ENCODE peak calls at places on chromosome 17, in six cellular contexts. G is endothelial cell of umbilical vein, E is K562, Q is HepG2, I is A549, J is GM12878. V is an unnamed sample.

GRCh38 chr17:6461792-6462524 is 17.7 kb downstream of the PIMREG start:
- DNase-seq in I (no peak), J (no peak), Q (no peak), E (no peak), G (no peak), V (no peak)

GRCh38 chr17:28908640-28909098 is 5.8 kb upstream of the DHRS13 start:
- DNase-seq in G (peak), I (no peak), J (no peak), Q (peak), E (no peak), V (no peak)

GRCh38 chr17:45048795-45049563 is 2.5 kb downstream of the DCAKD start:
- DNase-seq in G (no peak), E (no peak), Q (peak), J (no peak), I (peak), V (no peak)

GRCh38 chr17:20925954-20926353 is 116.9 kb downstream of the USP22 start:
- DNase-seq in I (no peak), G (no peak), E (no peak), Q (no peak), J (no peak), V (no peak)

GRCh38 chr17:15406081-15406480 is 61.3 kb downstream of the CDRT4 start:
- DNase-seq in I (no peak), Q (no peak), J (no peak), E (no peak), G (peak), V (no peak)

GRCh38 chr17:4898927-4899326 is 409 bp upstream of the C17orf107 start:
- DNase-seq in G (no peak), E (no peak), I (no peak), J (no peak), Q (no peak), V (no peak)

GRCh38 chr17:44916781-44917241 is 1.5 kb upstream of the GFAP start:
- DNase-seq in G (peak), E (no peak), J (no peak), Q (no peak), I (no peak), V (no peak)

GRCh38 chr17:80859004-80859941 is 132.4 kb upstream of the CHMP6 start:
- DNase-seq in E (no peak), Q (no peak), J (no peak), G (peak), I (peak), V (no peak)

GRCh38 chr17:73393381-73393780 is 81.6 kb upstream of the CDC42EP4 start:
- DNase-seq in Q (no peak), J (no peak), I (no peak), G (no peak), E (no peak), V (no peak)

GRCh38 chr17:47204722-47205418 is 4.3 kb upstream of the MYL4 start:
- DNase-seq in I (no peak), Q (no peak), J (peak), E (no peak), G (no peak), V (peak)
- H3K4me3 ChIP-seq in I (no peak), Q (no peak), J (peak), E (no peak), G (no peak), V (no peak)

GRCh38 chr17:66932295-66932694 is 32.2 kb upstream of the CACNG4 start:
- DNase-seq in E (no peak), G (no peak), I (no peak), Q (no peak), J (no peak), V (no peak)

GRCh38 chr17:66934040-66934439 is 30.5 kb upstream of the CACNG4 start:
- DNase-seq in J (no peak), Q (no peak), G (no peak), I (no peak), E (no peak), V (no peak)

GRCh38 chr17:66939461-66940114 is 24.9 kb upstream of the CACNG4 start:
- DNase-seq in G (no peak), E (no peak), I (no peak), Q (no peak), J (no peak), V (no peak)

GRCh38 chr17:66938656-66939055 is 25.9 kb upstream of the CACNG4 start:
- DNase-seq in E (no peak), Q (no peak), G (no peak), J (no peak), I (no peak), V (no peak)

DNA sequence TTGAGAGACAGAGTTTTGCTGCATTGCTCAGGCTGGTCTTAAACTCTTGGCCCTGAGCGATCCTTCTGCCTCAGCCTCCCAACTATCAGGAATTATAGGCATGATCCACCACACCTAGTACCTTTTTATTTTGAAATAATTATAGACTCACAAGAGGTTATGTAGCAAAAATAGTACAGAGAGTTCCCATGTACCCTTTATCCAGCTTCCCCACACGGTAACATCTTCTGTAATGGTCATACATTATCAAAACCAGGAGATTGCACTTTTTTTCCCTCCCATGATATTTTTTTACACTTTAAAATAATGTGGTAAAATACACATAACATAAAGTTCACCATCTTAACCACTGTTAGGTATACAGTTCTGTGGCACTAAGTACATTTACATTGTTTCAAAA is 28.8 kb upstream of the CACNG4 start:
- DNase-seq in J (no peak), Q (no peak), I (no peak), E (no peak), G (no peak), V (no peak)
- TF ChIP-seq MAX in J (no peak), Q (no peak), I (no peak), E (no peak), G (no peak), V (no peak)

GRCh38 chr17:13417551-13417950 is 184.2 kb downstream of the HS3ST3A1 start:
- DNase-seq in I (no peak), J (no peak), E (no peak), G (no peak), Q (no peak), V (no peak)

GRCh38 chr17:13421581-13421980 is 180.1 kb downstream of the HS3ST3A1 start:
- DNase-seq in Q (no peak), G (no peak), J (no peak), E (no peak), I (no peak), V (no peak)

GRCh38 chr17:13419676-13420075 is 182.1 kb downstream of the HS3ST3A1 start:
- DNase-seq in E (no peak), Q (no peak), I (no peak), G (no peak), J (no peak), V (peak)

GRCh38 chr17:13418891-13419290 is 182.8 kb downstream of the HS3ST3A1 start:
- DNase-seq in G (no peak), E (no peak), Q (no peak), J (no peak), I (no peak), V (no peak)

GRCh38 chr17:13420294-13421277 is 181.1 kb downstream of the HS3ST3A1 start:
- DNase-seq in I (peak), Q (peak), J (no peak), E (no peak), G (no peak), V (peak)
- TF ChIP-seq MYC in I (peak), Q (no peak), J (no peak), E (no peak), G (no peak), V (peak)

DNA sequence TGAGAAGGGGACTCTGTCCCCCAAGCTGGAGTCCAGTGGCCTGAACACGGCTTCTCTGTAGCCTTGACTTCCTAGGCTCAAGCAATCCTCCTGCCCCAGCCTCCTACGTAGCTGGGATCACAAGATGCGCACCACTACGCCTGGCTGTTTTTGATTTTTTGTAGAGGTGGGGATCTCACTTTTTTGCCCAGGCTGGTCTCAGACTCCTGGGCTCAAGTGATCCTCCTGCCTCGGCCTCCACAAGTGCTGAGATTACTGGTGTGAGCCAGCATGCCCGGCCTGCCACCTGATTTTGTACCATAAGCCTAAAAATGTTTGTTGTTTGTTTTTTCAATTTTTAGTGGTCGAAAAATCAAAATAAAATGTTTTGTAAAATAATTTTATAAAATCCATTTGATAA is 19.2 kb downstream of the PAFAH1B1 start:
- DNase-seq in I (no peak), J (no peak), Q (no peak), E (no peak), G (no peak), V (no peak)
- H3K4me3 ChIP-seq in I (no peak), J (no peak), Q (no peak), E (no peak), G (no peak), V (no peak)

GRCh38 chr17:74475189-74475588 is 8.8 kb downstream of the CD300A start:
- DNase-seq in Q (no peak), J (no peak), I (no peak), G (no peak), E (no peak), V (no peak)

GRCh38 chr17:74472890-74473289 is 6.5 kb downstream of the CD300A start:
- DNase-seq in G (no peak), Q (no peak), I (no peak), J (no peak), E (no peak), V (no peak)

GRCh38 chr17:74473294-74473693 is 6.9 kb downstream of the CD300A start:
- DNase-seq in J (no peak), E (no peak), Q (no peak), G (no peak), I (no peak), V (no peak)

GRCh38 chr17:74471341-74471740 is 4.9 kb downstream of the CD300A start:
- DNase-seq in E (no peak), J (no peak), Q (no peak), G (no peak), I (no peak), V (no peak)

DNA sequence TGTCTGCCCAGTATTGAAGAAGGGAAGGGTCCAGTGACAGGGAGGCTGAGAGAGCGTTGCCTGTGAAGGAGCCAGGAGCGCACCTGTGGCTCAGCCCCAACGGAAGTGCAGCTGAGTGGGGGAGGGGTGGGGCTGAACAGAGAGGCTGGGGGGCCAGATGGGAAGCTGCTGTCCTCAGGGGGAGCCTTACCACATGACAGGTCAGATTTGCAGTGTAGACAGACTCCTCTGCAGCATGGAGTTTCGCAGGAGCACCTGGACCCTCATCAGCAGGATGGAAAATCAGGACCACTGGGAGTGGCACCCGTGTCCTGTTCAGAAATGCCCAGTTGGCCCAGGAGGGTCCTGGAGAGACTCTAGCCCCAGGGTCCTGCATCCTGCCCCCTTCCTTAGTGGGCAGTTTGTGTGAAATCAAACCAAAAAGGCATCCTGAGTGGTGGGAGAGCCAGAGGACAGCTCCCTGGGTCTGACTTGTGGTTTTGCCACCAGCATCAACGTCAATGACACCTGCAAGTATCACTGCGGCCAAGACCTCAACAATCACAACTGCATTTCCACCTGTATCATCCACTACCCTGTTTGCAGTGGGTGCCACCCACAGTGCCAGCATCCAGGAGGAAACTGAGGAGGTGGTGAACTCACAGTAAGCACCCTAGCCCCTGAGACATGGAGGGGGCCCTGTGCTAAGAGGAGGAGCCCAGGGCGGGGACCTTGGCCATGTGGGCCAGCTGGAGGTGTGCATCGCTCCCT is 7.8 kb downstream of the CD300A start:
- DNase-seq in J (no peak), Q (no peak), E (no peak), I (no peak), G (no peak), V (no peak)
- TF ChIP-seq MAX in J (no peak), Q (no peak), E (no peak), I (no peak), G (no peak), V (no peak)